ENCODE peak calls at places on chromosomes 6 and 20, in seven cellular contexts. A is ovary; Z is stimulated activated CD4-positive, alpha-beta T cell treated with anti-CD3 and anti-CD28 coated beads, Interleukin-1b, Interleukin-23, amount 100 ng/mL, for 1 hour; Q is AG08396; G is Kasumi-1; Y is neural crest cell; V is GM23338. U is an unnamed sample.

GRCh38 chr6:13406051-13406477 is 77.7 kb upstream of the TBC1D7 start:
- DNase-seq in A (no peak), Z (no peak), Q (no peak), G (no peak), Y (no peak), V (no peak), U (no peak)

GRCh38 chr6:138387577-138388368 is 10.1 kb downstream of the SMIM28 start:
- DNase-seq in A (no peak), Z (no peak), Q (no peak), G (no peak), Y (no peak), V (no peak), U (no peak)

GRCh38 chr6:160438481-160438880 is 90.3 kb downstream of the SLC22A3 start:
- DNase-seq in A (no peak), Z (no peak), Q (no peak), G (no peak), Y (no peak), V (no peak), U (no peak)

GRCh38 chr20:45138451-45139300 is 14.4 kb upstream of the WFDC12 start:
- DNase-seq in A (no peak), Z (peak), Q (no peak), G (peak), Y (peak), V (peak), U (peak)

GRCh38 chr6:46935687-46936086 is 13.9 kb upstream of the ADGRF5 start:
- DNase-seq in A (no peak), Z (no peak), Q (no peak), G (no peak), Y (no peak), V (peak), U (no peak)

GRCh38 chr6:14455942-14456648 is 338.5 kb downstream of the CD83 start:
- DNase-seq in A (no peak), Z (no peak), Q (no peak), G (no peak), Y (no peak), V (no peak), U (no peak)

GRCh38 chr20:32458061-32458836 is 100.1 kb downstream of the ASXL1 start:
- DNase-seq in A (no peak), Z (no peak), Q (no peak), G (no peak), Y (no peak), V (peak), U (no peak)

GRCh38 chr20:62824476-62825287 is 7.8 kb downstream of the COL9A3 start:
- DNase-seq in A (peak), Z (no peak), Q (peak), G (peak), Y (peak), V (peak), U (no peak)

GRCh38 chr20:4490595-4491280 is 231.0 kb upstream of the PRND start:
- DNase-seq in A (no peak), Z (no peak), Q (no peak), G (no peak), Y (no peak), V (no peak), U (no peak)

GRCh38 chr20:57056651-57057050 is 209.8 kb downstream of the BMP7 start:
- DNase-seq in A (no peak), Z (no peak), Q (no peak), G (no peak), Y (no peak), V (no peak), U (no peak)

GRCh38 chr6:157825243-157825904 is 2.3 kb downstream of the SNX9 start:
- DNase-seq in A (no peak), Z (no peak), Q (no peak), G (no peak), Y (no peak), V (no peak), U (no peak)

GRCh38 chr6:96742702-96743101 is 94.6 kb downstream of the GPR63 start:
- DNase-seq in A (no peak), Z (no peak), Q (no peak), G (no peak), Y (no peak), V (no peak), U (no peak)

GRCh38 chr20:44247131-44247571 is at the start of gene GDAP1L1:
- DNase-seq in A (peak), Z (no peak), Q (no peak), G (no peak), Y (peak), V (peak), U (no peak)

GRCh38 chr6:84764332-84765049 is at the start of gene TBX18:
- DNase-seq in A (peak), Z (no peak), Q (peak), G (no peak), Y (peak), V (peak), U (no peak)

GRCh38 chr20:32537657-32538525 is 47.2 kb downstream of the NOL4L start:
- DNase-seq in A (no peak), Z (no peak), Q (no peak), G (peak), Y (no peak), V (peak), U (no peak)

GRCh38 chr6:154457881-154458284 is 52.6 kb downstream of the CNKSR3 start:
- DNase-seq in A (no peak), Z (no peak), Q (no peak), G (no peak), Y (no peak), V (no peak), U (no peak)

U was measured in activated naive CD4-positive, alpha-beta T cell.